ENCODE peak calls at places on chromosomes 1 and 21, in eight cellular contexts. One of them, this sample, is unnamed.

GRCh38 chr21:39221282-39221996 is 38.2 kb upstream of the PSMG1 start:
- DNase-seq in GM20000: no peak
- DNase-seq in Peyer's patch: no peak
- DNase-seq in upper lobe of right lung: peak
- DNase-seq in brain microvascular endothelial cell: no peak
- DNase-seq in GM06990: no peak
- DNase-seq in type B pancreatic cell: no peak
- DNase-seq in B cell: no peak
- DNase-seq in this sample: no peak

GRCh38 chr1:202264300-202265075 is 70.9 kb downstream of the LGR6 start:
- DNase-seq in GM20000: no peak
- DNase-seq in Peyer's patch: no peak
- DNase-seq in upper lobe of right lung: no peak
- DNase-seq in brain microvascular endothelial cell: no peak
- DNase-seq in GM06990: no peak
- DNase-seq in type B pancreatic cell: no peak
- DNase-seq in B cell: no peak
- DNase-seq in this sample: no peak

GRCh38 chr1:30272288-30273020 is 450.9 kb downstream of the MATN1 start:
- DNase-seq in GM20000: no peak
- DNase-seq in Peyer's patch: no peak
- DNase-seq in upper lobe of right lung: no peak
- DNase-seq in brain microvascular endothelial cell: no peak
- DNase-seq in GM06990: no peak
- DNase-seq in type B pancreatic cell: peak
- DNase-seq in B cell: no peak
- DNase-seq in this sample: no peak

GRCh38 chr1:223230161-223230881 is 87.3 kb upstream of the TLR5 start:
- DNase-seq in GM20000: no peak
- DNase-seq in Peyer's patch: no peak
- DNase-seq in upper lobe of right lung: no peak
- DNase-seq in brain microvascular endothelial cell: peak
- DNase-seq in GM06990: no peak
- DNase-seq in type B pancreatic cell: no peak
- DNase-seq in B cell: no peak
- DNase-seq in this sample: no peak

GRCh38 chr1:111163363-111163762 is 23.3 kb downstream of the CEPT1 start:
- DNase-seq in GM20000: no peak
- DNase-seq in Peyer's patch: no peak
- DNase-seq in upper lobe of right lung: no peak
- DNase-seq in brain microvascular endothelial cell: no peak
- DNase-seq in GM06990: no peak
- DNase-seq in type B pancreatic cell: no peak
- DNase-seq in B cell: no peak
- DNase-seq in this sample: no peak

GRCh38 chr1:6367381-6368007 is 26.1 kb downstream of the ACOT7 start:
- DNase-seq in GM20000: no peak
- DNase-seq in Peyer's patch: no peak
- DNase-seq in upper lobe of right lung: no peak
- DNase-seq in brain microvascular endothelial cell: no peak
- DNase-seq in GM06990: no peak
- DNase-seq in type B pancreatic cell: no peak
- DNase-seq in B cell: no peak
- DNase-seq in this sample: no peak

GRCh38 chr1:226034482-226034881 is 28.0 kb upstream of the H3-3A start:
- DNase-seq in GM20000: no peak
- DNase-seq in Peyer's patch: no peak
- DNase-seq in upper lobe of right lung: peak
- DNase-seq in brain microvascular endothelial cell: peak
- DNase-seq in GM06990: no peak
- DNase-seq in type B pancreatic cell: no peak
- DNase-seq in B cell: no peak
- DNase-seq in this sample: no peak

GRCh38 chr1:212458817-212459216 is 26.1 kb downstream of the NENF start:
- DNase-seq in GM20000: no peak
- DNase-seq in Peyer's patch: no peak
- DNase-seq in upper lobe of right lung: no peak
- DNase-seq in brain microvascular endothelial cell: no peak
- DNase-seq in GM06990: no peak
- DNase-seq in type B pancreatic cell: no peak
- DNase-seq in B cell: no peak
- DNase-seq in this sample: no peak

GRCh38 chr1:22261580-22261979 is 118.7 kb upstream of the WNT4 start:
- DNase-seq in GM20000: no peak
- DNase-seq in Peyer's patch: no peak
- DNase-seq in upper lobe of right lung: no peak
- DNase-seq in brain microvascular endothelial cell: no peak
- DNase-seq in GM06990: no peak
- DNase-seq in type B pancreatic cell: no peak
- DNase-seq in B cell: no peak
- DNase-seq in this sample: no peak

GRCh38 chr21:18759267-18759666 is 355.7 kb upstream of the TMPRSS15 start:
- DNase-seq in GM20000: no peak
- DNase-seq in Peyer's patch: no peak
- DNase-seq in upper lobe of right lung: no peak
- DNase-seq in brain microvascular endothelial cell: no peak
- DNase-seq in GM06990: no peak
- DNase-seq in type B pancreatic cell: no peak
- DNase-seq in B cell: no peak
- DNase-seq in this sample: no peak

GRCh38 chr21:18759751-18760161 is 356.2 kb upstream of the TMPRSS15 start:
- DNase-seq in GM20000: no peak
- DNase-seq in Peyer's patch: no peak
- DNase-seq in upper lobe of right lung: no peak
- DNase-seq in brain microvascular endothelial cell: no peak
- DNase-seq in GM06990: no peak
- DNase-seq in type B pancreatic cell: no peak
- DNase-seq in B cell: no peak
- DNase-seq in this sample: no peak

GRCh38 chr21:18760247-18760646 is 356.7 kb upstream of the TMPRSS15 start:
- DNase-seq in GM20000: no peak
- DNase-seq in Peyer's patch: no peak
- DNase-seq in upper lobe of right lung: no peak
- DNase-seq in brain microvascular endothelial cell: no peak
- DNase-seq in GM06990: no peak
- DNase-seq in type B pancreatic cell: no peak
- DNase-seq in B cell: no peak
- DNase-seq in this sample: no peak

DNA sequence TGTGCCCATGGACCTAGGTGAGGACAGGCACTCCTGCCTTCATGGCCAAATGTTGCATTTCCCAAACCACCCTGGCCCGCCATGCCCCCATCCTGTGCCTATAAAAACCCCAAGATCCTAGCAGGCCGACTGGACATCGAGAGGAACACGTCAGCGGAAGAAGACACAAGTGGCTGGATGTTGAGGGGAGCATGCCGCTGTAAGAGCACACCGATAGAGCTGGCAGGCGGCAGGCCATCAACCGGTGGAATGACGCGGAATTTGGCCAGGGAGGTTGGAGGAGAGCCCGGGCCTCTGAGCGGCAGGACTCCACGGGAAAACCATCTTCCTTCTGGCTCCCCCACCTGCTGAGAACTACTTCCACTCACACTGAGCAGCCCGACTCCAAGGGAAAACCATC is 361.1 kb upstream of the TMPRSS15 start:
- DNase-seq in GM20000: no peak
- DNase-seq in Peyer's patch: no peak
- DNase-seq in upper lobe of right lung: no peak
- DNase-seq in brain microvascular endothelial cell: no peak
- DNase-seq in GM06990: no peak
- DNase-seq in type B pancreatic cell: no peak
- DNase-seq in B cell: no peak
- DNase-seq in this sample: no peak
- TF ChIP-seq CTCF in GM20000: no peak
- TF ChIP-seq CTCF in Peyer's patch: no peak
- TF ChIP-seq CTCF in upper lobe of right lung: no peak
- TF ChIP-seq CTCF in brain microvascular endothelial cell: no peak
- TF ChIP-seq CTCF in GM06990: no peak
- TF ChIP-seq CTCF in type B pancreatic cell: no peak
- TF ChIP-seq CTCF in B cell: no peak
- TF ChIP-seq CTCF in this sample: no peak

GRCh38 chr1:61953076-61953789 is 211.0 kb downstream of the PATJ start:
- DNase-seq in GM20000: no peak
- DNase-seq in Peyer's patch: no peak
- DNase-seq in upper lobe of right lung: no peak
- DNase-seq in brain microvascular endothelial cell: no peak
- DNase-seq in GM06990: no peak
- DNase-seq in type B pancreatic cell: no peak
- DNase-seq in B cell: no peak
- DNase-seq in this sample: no peak

GRCh38 chr1:61951731-61952585 is 209.7 kb downstream of the PATJ start:
- DNase-seq in GM20000: no peak
- DNase-seq in Peyer's patch: no peak
- DNase-seq in upper lobe of right lung: no peak
- DNase-seq in brain microvascular endothelial cell: peak
- DNase-seq in GM06990: no peak
- DNase-seq in type B pancreatic cell: no peak
- DNase-seq in B cell: no peak
- DNase-seq in this sample: no peak

GRCh38 chr1:61953790-61954150 is 211.5 kb downstream of the PATJ start:
- DNase-seq in GM20000: no peak
- DNase-seq in Peyer's patch: no peak
- DNase-seq in upper lobe of right lung: no peak
- DNase-seq in brain microvascular endothelial cell: no peak
- DNase-seq in GM06990: no peak
- DNase-seq in type B pancreatic cell: no peak
- DNase-seq in B cell: no peak
- DNase-seq in this sample: no peak

GRCh38 chr1:61952675-61953074 is 210.4 kb downstream of the PATJ start:
- DNase-seq in GM20000: no peak
- DNase-seq in Peyer's patch: no peak
- DNase-seq in upper lobe of right lung: no peak
- DNase-seq in brain microvascular endothelial cell: no peak
- DNase-seq in GM06990: no peak
- DNase-seq in type B pancreatic cell: no peak
- DNase-seq in B cell: no peak
- DNase-seq in this sample: no peak

GRCh38 chr1:61950418-61950817 is 208.1 kb downstream of the PATJ start:
- DNase-seq in GM20000: no peak
- DNase-seq in Peyer's patch: no peak
- DNase-seq in upper lobe of right lung: no peak
- DNase-seq in brain microvascular endothelial cell: no peak
- DNase-seq in GM06990: no peak
- DNase-seq in type B pancreatic cell: no peak
- DNase-seq in B cell: no peak
- DNase-seq in this sample: no peak
- TF ChIP-seq CTCF in GM20000: no peak
- TF ChIP-seq CTCF in Peyer's patch: no peak
- TF ChIP-seq CTCF in upper lobe of right lung: peak
- TF ChIP-seq CTCF in brain microvascular endothelial cell: peak
- TF ChIP-seq CTCF in GM06990: peak
- TF ChIP-seq CTCF in type B pancreatic cell: peak
- TF ChIP-seq CTCF in B cell: no peak
- TF ChIP-seq CTCF in this sample: no peak

DNA sequence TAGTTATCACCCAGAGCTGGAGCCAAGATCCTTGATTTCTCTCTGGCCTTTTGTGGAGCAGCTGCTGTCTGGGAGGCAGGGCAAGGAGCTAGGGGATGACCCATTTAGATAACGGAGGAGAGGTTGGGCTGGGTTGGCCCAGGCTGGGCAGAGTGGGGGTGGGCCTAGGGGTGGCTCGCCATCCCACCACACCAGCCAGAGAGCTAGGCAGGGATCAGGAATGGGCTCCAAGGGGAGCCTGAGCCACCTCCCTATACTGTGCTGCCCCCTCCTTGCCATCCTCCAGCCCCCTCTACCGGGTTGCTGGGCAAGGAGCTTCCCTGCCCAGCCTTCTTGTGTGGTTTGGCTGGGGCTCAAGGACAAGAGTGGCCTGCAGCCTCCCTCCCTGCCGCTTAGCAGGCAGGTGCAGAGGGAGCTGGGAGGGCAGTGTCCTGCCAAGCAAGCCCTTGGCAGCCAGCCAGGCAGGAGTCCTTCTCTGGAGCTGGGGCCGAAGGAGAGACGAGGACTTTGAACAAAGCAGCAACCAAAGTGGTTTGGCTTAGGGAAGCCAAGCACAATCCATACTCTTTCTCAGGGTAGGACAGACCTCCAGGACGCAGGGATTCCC is 4.1 kb downstream of the NUAK2 start:
- DNase-seq in GM20000: no peak
- DNase-seq in Peyer's patch: no peak
- DNase-seq in upper lobe of right lung: peak
- DNase-seq in brain microvascular endothelial cell: no peak
- DNase-seq in GM06990: no peak
- DNase-seq in type B pancreatic cell: no peak
- DNase-seq in B cell: no peak
- DNase-seq in this sample: no peak
- TF ChIP-seq CTCF in GM20000: no peak
- TF ChIP-seq CTCF in Peyer's patch: peak
- TF ChIP-seq CTCF in upper lobe of right lung: no peak
- TF ChIP-seq CTCF in brain microvascular endothelial cell: peak
- TF ChIP-seq CTCF in GM06990: no peak
- TF ChIP-seq CTCF in type B pancreatic cell: no peak
- TF ChIP-seq CTCF in B cell: no peak
- TF ChIP-seq CTCF in this sample: no peak

GRCh38 chr1:106536741-106537140 is 519.7 kb upstream of the PRMT6 start:
- DNase-seq in GM20000: no peak
- DNase-seq in Peyer's patch: no peak
- DNase-seq in upper lobe of right lung: no peak
- DNase-seq in brain microvascular endothelial cell: peak
- DNase-seq in GM06990: no peak
- DNase-seq in type B pancreatic cell: no peak
- DNase-seq in B cell: no peak
- DNase-seq in this sample: no peak

DNA sequence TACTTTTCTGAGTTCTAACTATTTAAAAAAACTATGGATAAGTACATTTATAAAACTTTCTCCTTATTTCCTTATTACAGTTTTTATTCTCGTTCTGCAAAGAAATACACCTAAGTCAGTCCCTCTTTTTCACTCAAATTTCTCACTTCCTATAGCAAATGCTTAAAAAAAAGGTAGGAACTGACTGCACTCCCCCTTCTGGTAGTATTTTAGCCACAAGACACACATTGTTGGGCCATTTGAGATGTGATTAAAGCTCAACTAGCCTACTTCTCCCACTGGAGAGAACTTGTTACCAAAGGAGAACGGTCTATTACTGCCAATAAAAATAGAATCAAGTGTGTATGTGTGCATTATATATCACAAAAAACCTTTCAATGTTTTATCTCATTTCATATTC is 521.9 kb upstream of the PRMT6 start:
- DNase-seq in GM20000: no peak
- DNase-seq in Peyer's patch: no peak
- DNase-seq in upper lobe of right lung: no peak
- DNase-seq in brain microvascular endothelial cell: no peak
- DNase-seq in GM06990: no peak
- DNase-seq in type B pancreatic cell: no peak
- DNase-seq in B cell: no peak
- DNase-seq in this sample: no peak
- TF ChIP-seq CTCF in GM20000: no peak
- TF ChIP-seq CTCF in Peyer's patch: no peak
- TF ChIP-seq CTCF in upper lobe of right lung: no peak
- TF ChIP-seq CTCF in brain microvascular endothelial cell: peak
- TF ChIP-seq CTCF in GM06990: peak
- TF ChIP-seq CTCF in type B pancreatic cell: peak
- TF ChIP-seq CTCF in B cell: no peak
- TF ChIP-seq CTCF in this sample: no peak

GRCh38 chr1:53176452-53177344 is 19.9 kb upstream of the CPT2 start:
- DNase-seq in GM20000: no peak
- DNase-seq in Peyer's patch: no peak
- DNase-seq in upper lobe of right lung: peak
- DNase-seq in brain microvascular endothelial cell: no peak
- DNase-seq in GM06990: no peak
- DNase-seq in type B pancreatic cell: no peak
- DNase-seq in B cell: no peak
- DNase-seq in this sample: no peak
- TF ChIP-seq CTCF in GM20000: no peak
- TF ChIP-seq CTCF in Peyer's patch: peak
- TF ChIP-seq CTCF in upper lobe of right lung: peak
- TF ChIP-seq CTCF in brain microvascular endothelial cell: peak
- TF ChIP-seq CTCF in GM06990: no peak
- TF ChIP-seq CTCF in type B pancreatic cell: no peak
- TF ChIP-seq CTCF in B cell: no peak
- TF ChIP-seq CTCF in this sample: no peak

This sample was measured in GM13976.